ENCODE peak calls at places on chromosomes 13 and 19, in five cellular contexts. C is pancreas, I is GM23248, K is lung, H is IMR-90. G is an unnamed sample.

GRCh38 chr19:55270172-55270942 is 9.6 kb downstream of the HSPBP1 start:
- DNase-seq in H (no peak), C (no peak), K (no peak), I (no peak), G (no peak)

GRCh38 chr19:48470856-48471255 is 1.7 kb downstream of the CYTH2 start:
- DNase-seq in K (no peak), H (no peak), I (no peak), C (no peak), G (no peak)

GRCh38 chr19:51710163-51710562 is 13.6 kb downstream of the HAS1 start:
- DNase-seq in I (peak), C (no peak), H (peak), K (no peak), G (no peak)

GRCh38 chr13:106121173-106121754 is 414.2 kb downstream of the EFNB2 start:
- DNase-seq in I (no peak), C (no peak), H (no peak), K (no peak), G (no peak)

GRCh38 chr13:70171151-70171550 is 62.9 kb upstream of the KLHL1 start:
- DNase-seq in I (no peak), K (no peak), C (no peak), H (no peak), G (no peak)

GRCh38 chr19:38060346-38060745 is 153.3 kb downstream of the SIPA1L3 start:
- DNase-seq in I (no peak), H (no peak), C (no peak), K (no peak), G (no peak)

GRCh38 chr13:97328222-97328790 is 105.7 kb upstream of the RAP2A start:
- DNase-seq in I (peak), H (peak), K (no peak), C (no peak), G (no peak)

GRCh38 chr13:75426421-75426820 is 55.5 kb downstream of the TBC1D4 start:
- DNase-seq in I (no peak), C (no peak), H (no peak), K (no peak), G (no peak)

GRCh38 chr19:4916292-4917082 is 7.2 kb downstream of the UHRF1 start:
- DNase-seq in H (no peak), K (no peak), C (peak), I (no peak), G (peak)

GRCh38 chr19:18718846-18719458 is 35.5 kb downstream of the CRTC1 start:
- DNase-seq in C (no peak), H (no peak), K (no peak), I (no peak), G (no peak)

GRCh38 chr13:66341978-66342377 is 888.2 kb downstream of the PCDH9 start:
- DNase-seq in C (no peak), K (no peak), I (no peak), H (no peak), G (no peak)

GRCh38 chr13:100510208-100510997 is 78.2 kb downstream of the GGACT start:
- DNase-seq in C (no peak), H (no peak), I (no peak), K (no peak), G (no peak)

GRCh38 chr19:5001547-5002131 is 32.7 kb downstream of the KDM4B start:
- DNase-seq in C (no peak), H (peak), K (no peak), I (peak), G (peak)

GRCh38 chr13:61685683-61686013 is 270.0 kb upstream of the PCDH20 start:
- DNase-seq in H (no peak), K (no peak), I (no peak), C (no peak), G (no peak)

GRCh38 chr19:40465025-40465780 is at the start of gene BLVRB:
- DNase-seq in H (peak), I (peak), K (no peak), C (no peak), G (no peak)

GRCh38 chr19:27793128-27793643 is 1419.8 kb downstream of the UQCRFS1 start:
- DNase-seq in C (no peak), H (peak), K (peak), I (peak), G (peak)

GRCh38 chr19:2491130-2491801 is 15.3 kb downstream of the GADD45B start:
- DNase-seq in H (peak), K (peak), C (peak), I (peak), G (peak)

GRCh38 chr19:58380037-58380735 is 644 bp downstream of the ZNF837 start:
- DNase-seq in H (no peak), C (no peak), K (no peak), I (peak), G (no peak)
- H3K27ac ChIP-seq in H (peak), C (peak), K (peak), I (peak), G (peak)

DNA sequence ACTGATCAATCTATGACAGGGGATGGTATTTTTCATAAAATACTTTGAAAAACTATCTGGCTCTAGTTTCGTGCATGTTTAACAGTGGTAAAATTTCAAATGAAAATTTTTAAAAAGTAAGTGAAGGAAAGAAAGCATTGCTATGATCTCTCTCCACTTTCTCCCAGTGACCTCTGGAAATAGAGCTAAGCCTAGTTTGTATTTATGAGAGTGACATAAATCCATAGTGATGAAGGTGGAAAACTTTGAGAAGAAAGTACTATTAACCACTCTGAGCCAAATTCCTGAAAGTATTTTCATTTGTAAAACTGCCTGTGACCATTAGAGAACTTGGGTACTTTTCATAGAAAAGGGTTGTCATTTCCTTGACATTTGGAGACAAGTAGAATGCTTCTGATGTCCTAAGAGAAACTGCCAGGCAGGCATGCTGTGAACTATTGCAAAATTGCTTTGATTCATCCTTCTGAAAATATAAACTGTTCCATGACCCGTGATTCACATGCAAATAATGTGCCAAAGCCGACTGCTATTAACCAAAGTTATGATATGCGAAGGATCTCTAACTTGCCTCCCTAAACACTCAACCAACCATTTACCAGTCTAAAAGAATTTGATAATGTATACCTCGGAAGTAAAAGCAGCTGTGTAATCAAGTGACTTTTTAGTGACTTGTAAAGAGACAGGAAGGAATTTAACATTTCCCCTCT is 133.2 kb downstream of the VWA8 start:
- DNase-seq in K (no peak), I (peak), C (no peak), H (peak), G (no peak)
- H3K27ac ChIP-seq in K (peak), I (peak), C (no peak), H (no peak), G (no peak)

GRCh38 chr13:113178896-113179167 is 20.4 kb downstream of the PROZ start:
- DNase-seq in C (no peak), K (no peak), H (no peak), I (no peak), G (no peak)
- H3K27ac ChIP-seq in C (no peak), K (peak), H (peak), I (peak), G (no peak)

GRCh38 chr19:45171211-45171623 is 6.8 kb downstream of the TRAPPC6A start:
- DNase-seq in I (no peak), C (no peak), K (no peak), H (no peak), G (peak)

GRCh38 chr19:45169602-45170001 is 8.4 kb downstream of the TRAPPC6A start:
- DNase-seq in C (no peak), I (no peak), K (no peak), H (no peak), G (no peak)

GRCh38 chr19:45168767-45169351 is 8.1 kb upstream of the NKPD1 start:
- DNase-seq in C (no peak), K (no peak), I (no peak), H (no peak), G (no peak)

GRCh38 chr19:45172173-45172572 is 5.9 kb downstream of the TRAPPC6A start:
- DNase-seq in I (no peak), H (no peak), C (no peak), K (no peak), G (peak)

GRCh38 chr19:45170146-45171106 is 7.6 kb downstream of the TRAPPC6A start:
- DNase-seq in C (no peak), H (no peak), K (no peak), I (no peak), G (no peak)
- H3K27ac ChIP-seq in C (no peak), H (no peak), K (no peak), I (no peak), G (no peak)

GRCh38 chr19:17243340-17243853 is 2.3 kb downstream of the NR2F6 start:
- DNase-seq in C (no peak), K (no peak), I (no peak), H (no peak), G (no peak)
- H3K27ac ChIP-seq in C (peak), K (peak), I (peak), H (peak), G (no peak)